ENCODE peak calls at places on chromosomes 12 and 14, in eight cellular contexts. I, S, F, Q, P, N, W and H are unnamed samples. For H3K4me1, the result is how much of the 10 kb centered on the place peaks cover.

GRCh38 chr12:24960222-24960855 is 11.4 kb upstream of the BCAT1 start:
- DNase-seq in I (peak), S (peak), F (peak), Q (peak), P (peak), N (peak), W (peak), H (peak)

GRCh38 chr14:103846569-103847438 is 571 bp downstream of the PPP1R13B start:
- DNase-seq in I (no peak), S (peak), F (peak), Q (no peak), P (no peak), N (peak), W (peak), H (peak)

GRCh38 chr14:74140374-74140850 is 55.7 kb downstream of the LIN52 start:
- DNase-seq in I (no peak), S (peak), F (peak), Q (no peak), P (no peak), N (no peak), W (no peak), H (no peak)

GRCh38 chr14:66507181-66507721 is 696 bp upstream of the GPHN start:
- DNase-seq in I (no peak), S (no peak), F (no peak), Q (no peak), P (no peak), N (no peak), W (peak), H (no peak)

GRCh38 chr14:68011629-68012028 is 192.1 kb downstream of the RAD51B start:
- DNase-seq in I (no peak), S (no peak), F (peak), Q (peak), P (no peak), N (no peak), W (no peak), H (no peak)

GRCh38 chr14:35779368-35779767 is 29.7 kb downstream of the RALGAPA1 start:
- DNase-seq in I (no peak), S (no peak), F (no peak), Q (no peak), P (no peak), N (no peak), W (no peak), H (no peak)

GRCh38 chr12:46908936-46909635 is 83.3 kb upstream of the SLC38A4 start:
- DNase-seq in I (no peak), S (no peak), F (no peak), Q (no peak), P (no peak), N (peak), W (no peak), H (no peak)

GRCh38 chr14:69673578-69674305 is 62.3 kb downstream of the SUSD6 start:
- DNase-seq in I (no peak), S (no peak), F (peak), Q (no peak), P (no peak), N (no peak), W (no peak), H (peak)

GRCh38 chr14:26281280-26281998 is 316.4 kb downstream of the NOVA1 start:
- DNase-seq in I (no peak), S (no peak), F (no peak), Q (peak), P (peak), N (peak), W (peak), H (no peak)

GRCh38 chr12:109863961-109864712 is 16.2 kb downstream of the GLTP start:
- DNase-seq in I (no peak), S (no peak), F (no peak), Q (no peak), P (peak), N (no peak), W (peak), H (peak)

GRCh38 chr14:39366460-39367386 is 65.5 kb downstream of the FBXO33 start:
- DNase-seq in I (no peak), S (peak), F (no peak), Q (no peak), P (no peak), N (no peak), W (no peak), H (no peak)

GRCh38 chr12:94795520-94795919 is 145.2 kb upstream of the TMCC3 start:
- DNase-seq in I (no peak), S (peak), F (peak), Q (peak), P (peak), N (peak), W (peak), H (no peak)

GRCh38 chr12:67661311-67662011 is 12.9 kb downstream of the DYRK2 start:
- DNase-seq in I (no peak), S (no peak), F (no peak), Q (peak), P (no peak), N (peak), W (peak), H (no peak)

GRCh38 chr14:104144453-104144790 is 6.0 kb downstream of the KIF26A start:
- DNase-seq in I (no peak), S (no peak), F (no peak), Q (no peak), P (no peak), N (no peak), W (no peak), H (no peak)

GRCh38 chr12:129052373-129052772 is 199.1 kb downstream of the GLT1D1 start:
- DNase-seq in I (no peak), S (no peak), F (no peak), Q (peak), P (no peak), N (no peak), W (no peak), H (no peak)

GRCh38 chr12:105459760-105460325 is 129.4 kb downstream of the C12orf75 start:
- DNase-seq in I (no peak), S (no peak), F (peak), Q (no peak), P (no peak), N (no peak), W (no peak), H (no peak)

GRCh38 chr14:33070474-33070873 is 131.8 kb downstream of the NPAS3 start:
- DNase-seq in I (no peak), S (no peak), F (no peak), Q (no peak), P (no peak), N (no peak), W (no peak), H (no peak)

GRCh38 chr12:1594045-1594294 is 411 bp downstream of the FBXL14 start:
- DNase-seq in I (no peak), S (peak), F (no peak), Q (no peak), P (peak), N (peak), W (peak), H (peak)

GRCh38 chr12:46530373-46531056 is 157.9 kb upstream of the SLC38A2 start:
- DNase-seq in I (no peak), S (no peak), F (no peak), Q (no peak), P (no peak), N (no peak), W (no peak), H (no peak)

GRCh38 chr12:114625294-114625851 is 58.6 kb downstream of the TBX3 start:
- DNase-seq in I (peak), S (peak), F (peak), Q (peak), P (peak), N (peak), W (peak), H (peak)

DNA sequence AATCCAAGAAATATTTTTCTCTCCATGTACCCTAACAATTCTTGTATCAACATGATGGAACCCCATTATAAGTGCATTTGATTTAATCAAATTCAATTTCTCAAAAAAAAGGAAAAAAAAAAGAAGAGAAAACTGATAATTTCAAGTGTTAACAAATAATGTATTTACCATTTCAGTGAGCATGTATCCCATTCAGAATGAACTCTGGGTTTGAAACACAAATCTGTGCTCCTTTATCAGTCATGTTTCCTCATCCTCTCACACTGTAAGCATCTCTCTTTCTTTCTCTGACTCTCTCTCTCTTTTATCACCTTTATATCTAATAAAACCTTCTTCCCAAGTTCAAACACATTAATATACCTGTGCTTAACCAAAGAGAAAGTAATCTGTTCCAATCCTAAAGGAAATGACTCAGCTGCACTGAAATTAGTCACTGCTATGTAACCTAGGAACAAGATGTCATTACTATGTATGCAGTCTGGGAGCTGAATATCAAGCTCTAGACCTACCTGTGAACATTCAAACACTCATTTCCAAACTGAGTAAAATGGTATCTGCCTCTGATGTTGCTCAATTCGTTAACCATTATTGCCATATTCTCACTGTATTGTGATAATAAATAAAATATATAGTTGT is 135.0 kb upstream of the LRIG3 start:
- DNase-seq in I (no peak), S (no peak), F (peak), Q (peak), P (peak), N (peak), W (peak), H (peak)
- H3K4me2 ChIP-seq in I (no peak), S (no peak), F (peak), Q (peak), P (peak), N (peak), W (peak), H (peak)

GRCh38 chr14:59484611-59485174 is 376 bp downstream of the JKAMP start:
- DNase-seq in I (no peak), S (no peak), F (no peak), Q (peak), P (peak), N (no peak), W (peak), H (peak)

GRCh38 chr14:59482120-59482434 is 2.1 kb downstream of the L3HYPDH start:
- DNase-seq in I (no peak), S (no peak), F (no peak), Q (no peak), P (no peak), N (no peak), W (no peak), H (no peak)

GRCh38 chr14:59483360-59483759 is 848 bp downstream of the L3HYPDH start:
- DNase-seq in I (no peak), S (no peak), F (no peak), Q (peak), P (peak), N (no peak), W (peak), H (no peak)

GRCh38 chr14:59482471-59483331 is 1.5 kb downstream of the L3HYPDH start:
- DNase-seq in I (no peak), S (no peak), F (peak), Q (peak), P (peak), N (peak), W (peak), H (no peak)

DNA sequence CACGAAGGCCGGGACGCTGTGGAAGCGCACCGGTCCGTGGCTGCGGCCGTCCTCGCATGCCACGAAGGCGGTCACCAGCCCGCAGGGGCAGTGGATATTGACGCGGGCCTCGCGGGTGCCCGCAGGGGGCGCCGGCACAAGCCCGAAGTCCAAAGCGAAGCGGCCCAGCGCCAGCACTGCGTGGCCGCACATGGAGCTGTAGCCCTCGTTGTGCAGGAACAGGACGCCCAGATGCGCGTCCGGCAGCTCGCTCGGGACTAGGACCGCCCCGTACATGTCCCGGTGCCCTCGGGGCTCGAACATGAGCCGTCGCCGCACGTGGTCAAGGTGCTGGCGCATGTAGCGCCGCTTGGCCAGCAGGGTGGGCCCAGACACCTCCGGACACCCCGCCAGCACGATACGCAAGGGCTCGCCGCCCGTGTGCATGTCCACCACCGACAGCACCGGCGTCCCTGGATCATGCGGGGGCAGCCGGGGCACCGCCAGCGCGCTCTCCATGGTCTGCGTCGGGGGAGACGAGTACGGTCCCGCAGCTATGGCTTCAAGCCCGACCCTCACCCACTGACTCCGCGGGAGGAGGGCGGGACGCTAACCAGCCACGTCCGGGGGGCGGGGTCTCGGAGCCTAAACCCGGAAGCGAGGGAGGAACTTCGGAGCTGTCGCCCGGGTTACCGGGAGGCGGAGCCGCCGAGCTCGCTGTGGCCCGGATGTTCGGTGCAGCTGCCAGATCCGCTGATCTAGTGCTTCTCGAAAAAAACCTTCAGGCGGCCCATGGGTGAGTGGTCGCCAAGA is at the start of the genes JKAMP and L3HYPDH:
- DNase-seq in I (peak), S (peak), F (peak), Q (peak), P (peak), N (peak), W (peak), H (peak)
- H3K4me1 ChIP-seq in I (half or more), S (under half), F (under half), Q (under half), P (under half), N (under half), W (under half), H (under half)

GRCh38 chr12:93785262-93786010 is 108.3 kb downstream of the CRADD start:
- DNase-seq in I (peak), S (peak), F (peak), Q (peak), P (peak), N (peak), W (peak), H (no peak)

GRCh38 chr12:93782854-93783253 is 105.7 kb downstream of the CRADD start:
- DNase-seq in I (no peak), S (no peak), F (no peak), Q (no peak), P (no peak), N (no peak), W (peak), H (no peak)

GRCh38 chr12:93786669-93787397 is 109.7 kb downstream of the CRADD start:
- DNase-seq in I (no peak), S (no peak), F (peak), Q (peak), P (no peak), N (no peak), W (peak), H (no peak)

GRCh38 chr12:93783827-93784226 is 106.7 kb downstream of the CRADD start:
- DNase-seq in I (peak), S (no peak), F (peak), Q (no peak), P (no peak), N (no peak), W (no peak), H (no peak)

DNA sequence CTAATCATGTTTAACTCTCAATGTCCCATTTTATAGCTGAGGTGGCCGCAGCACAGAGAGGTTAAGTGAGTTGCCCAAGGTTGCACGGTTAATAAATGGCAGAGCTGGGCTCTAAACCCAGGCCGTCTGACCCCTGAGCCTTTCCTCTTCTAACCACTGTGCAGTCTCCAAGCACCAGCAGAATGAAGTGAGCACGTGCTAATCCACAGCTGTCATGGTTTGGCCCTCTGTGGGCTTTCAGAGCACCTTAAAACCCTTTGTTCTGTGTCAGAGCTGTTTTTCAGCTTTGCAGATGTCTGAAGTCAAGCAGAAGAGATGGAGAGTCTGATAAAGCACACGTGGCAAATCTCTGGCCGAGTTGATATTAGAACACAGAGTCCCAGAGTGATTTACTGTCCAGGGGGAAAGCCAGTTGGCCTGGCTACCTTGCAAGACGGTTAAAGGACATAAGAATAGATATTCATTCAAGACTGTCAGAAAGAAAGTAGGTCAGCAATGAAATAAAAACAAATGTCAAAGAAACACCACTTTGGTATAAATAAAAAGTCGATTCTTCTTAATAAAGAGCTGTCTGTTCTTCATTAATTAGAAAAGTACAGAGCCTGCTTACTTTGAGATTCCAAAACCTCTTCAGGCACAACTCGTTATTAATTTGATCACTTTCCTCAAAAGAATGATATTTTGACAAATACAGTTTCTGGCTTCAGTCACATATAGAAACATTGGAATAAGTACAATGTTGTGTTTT is 107.3 kb downstream of the CRADD start:
- DNase-seq in I (peak), S (peak), F (peak), Q (peak), P (peak), N (peak), W (peak), H (no peak)
- H3K4me2 ChIP-seq in I (peak), S (peak), F (peak), Q (peak), P (peak), N (peak), W (peak), H (no peak)

DNA sequence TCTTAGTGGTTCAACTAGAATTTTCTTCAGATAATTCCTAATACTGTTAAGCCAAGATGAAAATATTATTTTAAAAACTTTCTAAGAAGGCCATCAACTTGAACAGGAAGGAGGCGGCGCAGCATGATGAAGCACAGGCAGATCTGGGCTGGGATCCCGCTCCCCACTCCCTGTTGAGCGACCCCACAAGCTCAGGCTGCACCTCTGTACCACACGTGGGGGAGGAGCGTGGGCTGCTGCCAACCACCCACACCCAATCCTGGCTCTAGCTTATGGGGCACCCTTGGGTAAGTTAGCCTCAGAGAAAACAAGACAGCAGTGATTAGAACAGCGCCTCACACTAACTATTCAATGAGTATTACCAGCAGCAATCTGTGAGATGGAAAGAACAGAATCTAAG is 6.0 kb downstream of the MTERF2 start:
- DNase-seq in I (no peak), S (no peak), F (no peak), Q (no peak), P (no peak), N (no peak), W (no peak), H (no peak)
- H3K4me1 ChIP-seq in I (under half), S (under half), F (under half), Q (under half), P (under half), N (under half), W (under half), H (under half)

GRCh38 chr12:96378319-96378718 is 21.9 kb downstream of the CDK17 start:
- DNase-seq in I (no peak), S (no peak), F (no peak), Q (no peak), P (no peak), N (no peak), W (no peak), H (no peak)
- H3K4me2 ChIP-seq in I (no peak), S (no peak), F (peak), Q (no peak), P (no peak), N (no peak), W (no peak), H (no peak)

DNA sequence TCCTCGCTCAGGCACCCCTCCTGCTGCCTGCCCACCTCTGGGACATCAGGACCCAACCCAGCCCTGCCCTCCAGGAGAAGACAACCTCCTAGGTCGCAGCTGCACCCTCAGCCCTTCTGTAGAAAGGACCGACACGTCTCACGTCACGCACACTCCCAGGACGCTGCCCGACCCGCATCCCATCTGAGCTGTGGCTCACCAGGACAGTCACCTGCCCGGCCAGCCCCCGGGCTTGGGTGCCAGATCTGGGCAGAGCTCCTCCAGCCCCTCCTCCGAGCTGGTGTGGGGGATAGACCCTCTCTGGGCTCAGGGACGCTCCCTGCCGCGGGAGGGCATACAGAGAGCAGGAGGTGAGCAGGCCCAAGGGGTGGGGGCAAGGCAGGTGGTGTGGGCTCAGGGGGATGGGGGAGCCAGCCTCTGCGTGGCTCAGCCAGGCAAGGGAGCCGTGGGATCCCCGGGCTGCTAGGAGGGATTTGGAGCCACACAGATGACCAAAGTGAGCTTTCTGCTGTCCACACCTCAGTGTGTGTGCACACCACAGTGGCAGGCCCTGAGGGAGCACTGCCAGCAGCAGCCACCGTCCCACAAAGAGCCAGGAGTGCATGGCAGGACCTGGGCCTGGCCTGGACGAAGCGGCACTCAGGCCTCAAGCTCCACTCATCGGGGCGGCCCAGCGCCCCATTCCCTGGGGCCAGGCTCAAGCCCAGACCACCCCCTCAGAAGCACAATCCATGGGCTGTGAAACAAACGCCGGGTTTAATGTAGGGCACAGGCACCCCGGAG is 13.6 kb downstream of the DEGS2 start:
- DNase-seq in I (no peak), S (no peak), F (no peak), Q (no peak), P (no peak), N (no peak), W (no peak), H (no peak)
- H3K4me1 ChIP-seq in I (under half), S (under half), F (under half), Q (under half), P (under half), N (under half), W (under half), H (under half)

GRCh38 chr14:61125314-61126082 is 144.5 kb downstream of the SLC38A6 start:
- DNase-seq in I (no peak), S (no peak), F (no peak), Q (no peak), P (no peak), N (peak), W (no peak), H (no peak)
- H3K4me2 ChIP-seq in I (no peak), S (no peak), F (peak), Q (peak), P (no peak), N (peak), W (no peak), H (peak)

GRCh38 chr12:7601407-7601806 is 64.3 kb downstream of the APOBEC1 start:
- DNase-seq in I (no peak), S (no peak), F (no peak), Q (no peak), P (no peak), N (no peak), W (no peak), H (no peak)
- H3K4me1 ChIP-seq in I (under half), S (under half), F (under half), Q (under half), P (under half), N (under half), W (under half), H (under half)